ENCODE peak calls at places on chromosomes 4 and X, in six cellular contexts. U is endothelial cell of umbilical vein; B is astrocyte of the spinal cord; I is effector memory CD4-positive, alpha-beta T cell; M is stomach; R is GM23248. G is an unnamed sample.

GRCh38 chr4:108393870-108394269 is 225.1 kb upstream of the LEF1 start:
- DNase-seq in U (no peak), I (no peak), M (no peak), R (no peak), B (no peak), G (no peak)

GRCh38 chr4:6273661-6273990 is 4.0 kb downstream of the WFS1 start:
- DNase-seq in B (no peak), U (no peak), I (no peak), R (no peak), M (no peak), G (no peak)

GRCh38 chr4:85968945-85969830 is 390.7 kb downstream of the MAPK10 start:
- DNase-seq in M (no peak), U (peak; percentile 82), B (peak; percentile 74), I (no peak), R (peak; percentile 86), G (peak; percentile 80)

GRCh38 chr4:152290522-152290921 is 245.4 kb downstream of the FBXW7 start:
- DNase-seq in R (peak; percentile 25), B (no peak), I (no peak), U (no peak), M (no peak), G (no peak)

GRCh38 chrX:17376381-17377046 is 1.5 kb downstream of the NHS start:
- DNase-seq in B (peak; percentile 9), R (peak; percentile 47), M (no peak), I (no peak), U (no peak), G (peak; percentile 2)

GRCh38 chrX:152403515-152403914 is 47.6 kb downstream of the GABRA3 start:
- DNase-seq in R (no peak), B (no peak), M (no peak), U (no peak), I (no peak), G (no peak)

GRCh38 chr4:53196872-53197759 is 168.7 kb downstream of the SCFD2 start:
- DNase-seq in I (no peak), R (peak; percentile 80), U (peak; percentile 84), M (no peak), B (peak; percentile 90), G (peak; percentile 95)

GRCh38 chr4:173494013-173494970 is 35.7 kb downstream of the HAND2 start:
- DNase-seq in I (peak; percentile 46), U (peak; percentile 53), M (peak; percentile 65), R (peak; percentile 85), B (peak; percentile 71), G (peak; percentile 77)

GRCh38 chr4:106502106-106502699 is 133.6 kb upstream of the GIMD1 start:
- DNase-seq in R (peak; percentile 35), U (peak; percentile 66), B (peak; percentile 64), I (no peak), M (peak; percentile 64), G (peak; percentile 82)

GRCh38 chrX:54452920-54453319 is 12.7 kb downstream of the TSR2 start:
- DNase-seq in M (no peak), R (peak; percentile 43), I (no peak), U (no peak), B (peak; percentile 2), G (peak; percentile 43)

GRCh38 chrX:135454816-135455215 is 33.1 kb downstream of the SMIM10L2A start:
- DNase-seq in M (no peak), I (no peak), B (no peak), R (no peak), U (peak; percentile 1), G (no peak)

GRCh38 chrX:9785252-9785943 is 831 bp upstream of the SHROOM2 start:
- DNase-seq in R (no peak), U (no peak), I (no peak), M (no peak), B (no peak), G (no peak)

GRCh38 chrX:9786839-9787635 is 808 bp downstream of the SHROOM2 start:
- DNase-seq in B (no peak), M (no peak), U (peak; percentile 49), I (no peak), R (no peak), G (no peak)

GRCh38 chrX:9788908-9789307 is 2.7 kb downstream of the SHROOM2 start:
- DNase-seq in U (peak; percentile 71), B (no peak), I (no peak), M (peak; percentile 47), R (peak; percentile 5), G (peak; percentile 37)

GRCh38 chrX:9789555-9789954 is 3.3 kb downstream of the SHROOM2 start:
- DNase-seq in M (no peak), B (no peak), U (no peak), R (no peak), I (no peak), G (no peak)

DNA sequence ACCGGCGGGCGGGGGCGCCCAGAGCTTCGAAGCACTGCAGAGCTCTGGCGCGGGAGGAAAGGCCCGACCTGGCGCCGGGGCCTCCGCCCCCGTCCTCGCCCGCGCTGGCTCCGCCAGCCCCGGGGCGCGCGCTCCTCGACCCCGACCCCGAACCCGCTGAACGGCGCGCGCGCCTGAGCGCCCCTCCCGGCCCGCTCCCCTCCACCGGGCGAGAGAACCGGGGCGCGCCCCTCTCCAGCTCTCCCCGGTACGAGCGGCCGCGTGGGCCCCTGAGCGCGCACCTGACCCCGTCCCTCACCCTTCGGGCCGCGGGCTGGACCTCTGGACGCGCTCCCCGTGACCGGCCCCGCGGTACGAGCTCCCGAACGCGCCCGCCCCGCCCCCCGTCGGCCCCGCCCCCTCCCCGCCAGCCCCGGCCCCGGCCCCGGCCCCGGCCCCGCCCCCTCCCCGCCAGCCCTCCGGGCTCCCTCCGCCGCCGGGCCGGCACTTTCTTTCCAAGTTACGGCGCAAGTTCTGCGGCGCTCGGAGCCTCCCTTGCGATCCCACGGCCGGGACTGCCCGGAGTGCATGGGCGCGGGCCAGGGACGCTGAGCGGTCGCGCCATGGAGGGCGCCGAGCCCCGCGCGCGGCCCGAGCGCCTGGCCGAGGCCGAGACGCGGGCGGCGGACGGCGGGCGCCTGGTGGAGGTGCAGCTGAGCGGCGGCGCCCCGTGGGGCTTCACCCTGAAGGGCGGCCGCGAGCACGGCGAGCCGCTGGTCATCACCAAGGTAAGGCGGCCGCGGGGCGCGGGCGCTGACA is at the start of gene SHROOM2:
- DNase-seq in R (peak; percentile 12), I (no peak), U (no peak), M (peak; percentile 39), B (no peak), G (no peak)
- H3K4me3 ChIP-seq in R (no peak within 1 kb of the TSS), I (no peak within 1 kb of the TSS), U (peak within 1 kb of the TSS; percentile 83), M (peak within 1 kb of the TSS; percentile 47), B (peak within 1 kb of the TSS; percentile 24), G (peak within 1 kb of the TSS; percentile 56)

DNA sequence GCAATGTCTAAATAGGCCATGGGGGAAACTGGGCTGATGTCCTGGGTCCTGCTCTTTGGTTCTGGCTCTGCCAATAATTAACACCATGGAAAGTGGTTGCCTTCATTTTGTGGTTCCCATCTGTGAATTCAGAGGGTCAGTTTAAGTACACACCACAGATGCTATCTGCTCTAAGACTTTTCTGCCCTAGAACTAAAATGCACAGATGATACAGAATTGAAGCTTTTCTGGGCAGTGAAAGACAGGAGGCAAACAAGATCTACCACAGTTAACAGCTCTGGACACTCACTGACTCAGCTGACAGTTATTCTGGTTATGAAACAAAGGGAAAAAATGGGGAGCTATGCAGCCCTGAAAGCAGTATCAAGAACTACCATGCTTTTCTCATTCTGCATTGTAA is 37.3 kb downstream of the APBB2 start:
- DNase-seq in I (no peak), B (peak; percentile 79), M (no peak), U (peak; percentile 64), R (peak; percentile 86), G (peak; percentile 88)
- H3K4me3 ChIP-seq in I (no peak overlapping the region), B (no peak overlapping the region), M (no peak overlapping the region), U (no peak overlapping the region), R (peak overlapping the region; percentile 56), G (no peak overlapping the region)

GRCh38 chr4:154492288-154492687 is 689 bp upstream of the DCHS2 start:
- DNase-seq in B (no peak), R (no peak), I (no peak), M (no peak), U (no peak), G (no peak)
- H3K4me3 ChIP-seq in B (no peak overlapping the region), R (no peak overlapping the region), I (peak overlapping the region; percentile 10), M (peak overlapping the region; percentile 41), U (no peak overlapping the region), G (no peak overlapping the region)

DNA sequence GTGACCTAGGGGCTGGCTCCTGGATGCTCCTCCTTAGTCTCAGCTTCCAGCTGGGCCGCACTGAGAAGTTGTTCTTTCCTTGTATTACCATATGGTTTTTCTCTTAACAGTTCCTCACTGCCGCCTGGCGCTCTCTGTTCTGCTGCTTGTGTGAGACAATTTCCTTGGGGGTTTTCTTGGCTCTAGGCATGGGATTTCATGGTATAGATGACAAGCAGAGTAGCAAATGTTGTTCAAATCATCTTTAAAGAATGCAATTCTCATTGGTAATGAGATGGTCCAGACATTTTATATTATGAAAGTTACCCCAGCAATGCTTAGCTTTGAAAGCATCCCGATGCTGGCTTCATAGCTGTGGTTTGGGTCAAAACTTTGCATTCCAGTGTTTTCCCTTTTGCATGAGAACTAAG is 37.6 kb downstream of the SEPTIN11 start:
- DNase-seq in R (peak; percentile 96), M (peak; percentile 27), I (no peak), B (peak; percentile 98), U (no peak), G (peak; percentile 98)
- H3K4me3 ChIP-seq in R (peak overlapping the region; percentile 69), M (no peak overlapping the region), I (no peak overlapping the region), B (peak overlapping the region; percentile 22), U (no peak overlapping the region), G (peak overlapping the region; percentile 34)

DNA sequence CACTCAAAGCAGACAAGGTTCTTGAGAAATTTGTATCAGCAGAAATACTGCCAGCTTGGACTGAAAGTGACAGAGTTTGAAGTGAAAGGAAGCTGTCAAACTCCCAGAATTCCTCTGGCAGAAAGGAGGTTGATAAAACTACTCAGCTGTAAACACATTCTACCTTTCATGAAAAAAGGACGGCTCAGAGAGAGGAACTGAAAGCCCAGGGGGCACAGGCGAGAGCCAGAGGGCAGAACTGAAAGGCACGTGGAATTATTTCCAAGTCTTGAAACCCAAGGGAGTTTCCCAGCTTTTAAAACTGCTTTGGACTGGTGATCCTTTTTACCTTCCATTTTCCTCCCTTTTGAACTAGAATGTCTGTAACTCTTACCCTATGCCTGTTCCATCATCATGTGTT is 14.5 kb upstream of the MED14 start:
- DNase-seq in M (no peak), R (peak; percentile 13), B (no peak), I (no peak), U (peak; percentile 1), G (peak; percentile 8)
- H3K4me3 ChIP-seq in M (no peak overlapping the region), R (peak overlapping the region; percentile 37), B (no peak overlapping the region), I (no peak overlapping the region), U (no peak overlapping the region), G (no peak overlapping the region)

GRCh38 chrX:139202742-139203410 is 327.7 kb upstream of the F9 start:
- DNase-seq in I (no peak), B (no peak), R (peak; percentile 21), U (no peak), M (no peak), G (no peak)

GRCh38 chrX:139204576-139204902 is 326.0 kb upstream of the F9 start:
- DNase-seq in B (no peak), U (no peak), I (no peak), R (no peak), M (no peak), G (no peak)

GRCh38 chrX:139206914-139207313 is 323.6 kb upstream of the F9 start:
- DNase-seq in U (no peak), R (no peak), B (no peak), I (no peak), M (no peak), G (no peak)

GRCh38 chrX:139203681-139204575 is 326.6 kb upstream of the F9 start:
- DNase-seq in R (peak; percentile 59), M (peak; percentile 36), B (no peak), I (no peak), U (no peak), G (no peak)

GRCh38 chrX:139204903-139205667 is 325.5 kb upstream of the F9 start:
- DNase-seq in B (no peak), U (no peak), I (no peak), M (peak; percentile 73), R (peak; percentile 63), G (no peak)
- H3K4me3 ChIP-seq in B (peak overlapping the region; percentile 39), U (no peak overlapping the region), I (no peak overlapping the region), M (peak overlapping the region; percentile 39), R (peak overlapping the region; percentile 76), G (no peak overlapping the region)

G was measured in choroid plexus epithelial cell.